ENCODE peak calls at places on chromosomes 3 and 15, in seven cellular contexts. Q is trophoblast cell, N is tibial artery, C is cardiac muscle cell, R is heart right ventricle, W is tibial nerve, Y is caudate nucleus. M is an unnamed sample.

GRCh38 chr15:63231717-63232116 is 42.3 kb downstream of the RAB8B start:
- DNase-seq in Q (peak), N (no peak), C (peak), R (no peak), W (no peak), Y (no peak), M (no peak)

GRCh38 chr15:99568548-99569352 is 3.0 kb downstream of the MEF2A start:
- DNase-seq in Q (peak), N (no peak), C (no peak), R (no peak), W (no peak), Y (no peak), M (no peak)

GRCh38 chr3:35733276-35733675 is 94.0 kb downstream of the ARPP21 start:
- DNase-seq in Q (no peak), N (no peak), C (no peak), R (no peak), W (no peak), Y (no peak), M (no peak)

GRCh38 chr3:68876112-68876713 is 56.1 kb downstream of the TAFA4 start:
- DNase-seq in Q (peak), N (no peak), C (peak), R (no peak), W (no peak), Y (no peak), M (no peak)

GRCh38 chr15:58628206-58629057 is 121.1 kb downstream of the ADAM10 start:
- DNase-seq in Q (no peak), N (no peak), C (peak), R (no peak), W (no peak), Y (no peak), M (no peak)

GRCh38 chr3:123467051-123467450 is 18.2 kb upstream of the ADCY5 start:
- DNase-seq in Q (no peak), N (no peak), C (no peak), R (no peak), W (no peak), Y (no peak), M (no peak)

GRCh38 chr3:111910806-111911205 is 51.7 kb downstream of the PHLDB2 start:
- DNase-seq in Q (peak), N (no peak), C (peak), R (no peak), W (no peak), Y (no peak), M (no peak)

GRCh38 chr15:45371546-45371945 is 6.8 kb downstream of the GATM start:
- DNase-seq in Q (no peak), N (no peak), C (no peak), R (no peak), W (no peak), Y (no peak), M (no peak)

GRCh38 chr15:52066842-52067544 is 45.6 kb downstream of the BCL2L10 start:
- DNase-seq in Q (no peak), N (no peak), C (no peak), R (no peak), W (no peak), Y (no peak), M (no peak)

GRCh38 chr3:113185436-113185835 is 25.9 kb upstream of the BOC start:
- DNase-seq in Q (no peak), N (no peak), C (no peak), R (no peak), W (no peak), Y (no peak), M (no peak)

GRCh38 chr3:1092061-1092460 is 763 bp upstream of the CNTN6 start:
- DNase-seq in Q (no peak), N (no peak), C (no peak), R (no peak), W (no peak), Y (no peak), M (no peak)

GRCh38 chr3:104642827-104643226 is 723.9 kb upstream of the ALCAM start:
- DNase-seq in Q (no peak), N (no peak), C (no peak), R (no peak), W (no peak), Y (no peak), M (no peak)

GRCh38 chr15:61467823-61468222 is 238.7 kb upstream of the RORA start:
- DNase-seq in Q (no peak), N (no peak), C (no peak), R (no peak), W (no peak), Y (no peak), M (no peak)

GRCh38 chr15:77599899-77600298 is 32.8 kb downstream of the LINGO1 start:
- DNase-seq in Q (no peak), N (no peak), C (peak), R (peak), W (no peak), Y (no peak), M (no peak)

GRCh38 chr3:187740446-187741399 is 4.5 kb downstream of the BCL6 start:
- DNase-seq in Q (peak), N (peak), C (peak), R (peak), W (peak), Y (peak), M (peak)

DNA sequence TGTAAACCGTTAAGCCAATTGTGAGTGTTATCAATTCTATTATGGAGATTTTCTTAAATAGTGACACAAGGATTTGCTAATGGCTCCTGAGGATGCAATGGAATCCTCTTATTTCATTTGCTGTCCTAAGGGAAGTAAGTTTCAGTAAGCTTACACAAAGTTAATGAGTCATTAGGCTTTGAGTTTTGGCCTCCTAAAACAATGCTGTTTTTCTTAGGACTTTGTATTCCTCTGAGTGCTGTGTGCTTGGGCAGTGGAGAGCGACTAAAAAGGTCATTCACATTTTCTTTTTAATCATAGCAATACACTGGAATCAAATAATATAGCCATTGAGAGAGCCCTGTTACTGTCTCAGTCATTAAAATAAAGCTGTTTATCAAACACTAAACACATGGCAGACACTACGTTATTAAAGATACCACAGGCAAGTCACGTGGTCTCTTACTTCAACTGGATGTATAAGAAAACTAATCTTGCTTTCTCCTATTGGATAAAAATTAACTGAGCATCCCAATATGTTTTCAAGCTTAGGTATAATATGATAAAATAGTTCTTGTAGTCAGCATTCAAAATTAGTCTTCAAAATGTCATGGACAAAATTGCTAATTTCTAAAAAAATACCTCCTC is 290.8 kb downstream of the NLGN1 start:
- DNase-seq in Q (no peak), N (no peak), C (no peak), R (no peak), W (no peak), Y (no peak), M (no peak)
- H3K27ac ChIP-seq in Q (no peak), N (no peak), C (no peak), R (no peak), W (no peak), Y (no peak), M (no peak)

GRCh38 chr15:75820206-75820605 is 23.0 kb upstream of the UBE2Q2 start:
- DNase-seq in Q (no peak), N (no peak), C (no peak), R (no peak), W (no peak), Y (no peak), M (no peak)

GRCh38 chr15:75821946-75822345 is 21.3 kb upstream of the UBE2Q2 start:
- DNase-seq in Q (no peak), N (no peak), C (no peak), R (no peak), W (no peak), Y (no peak), M (no peak)

GRCh38 chr15:75827691-75828090 is 15.6 kb upstream of the UBE2Q2 start:
- DNase-seq in Q (peak), N (no peak), C (no peak), R (no peak), W (no peak), Y (no peak), M (no peak)

GRCh38 chr15:75822685-75823278 is 20.5 kb upstream of the UBE2Q2 start:
- DNase-seq in Q (no peak), N (no peak), C (no peak), R (no peak), W (no peak), Y (no peak), M (no peak)

GRCh38 chr15:75823860-75824613 is 19.2 kb upstream of the UBE2Q2 start:
- DNase-seq in Q (peak), N (no peak), C (peak), R (no peak), W (no peak), Y (no peak), M (no peak)
- H3K27ac ChIP-seq in Q (peak), N (no peak), C (no peak), R (no peak), W (no peak), Y (no peak), M (no peak)

DNA sequence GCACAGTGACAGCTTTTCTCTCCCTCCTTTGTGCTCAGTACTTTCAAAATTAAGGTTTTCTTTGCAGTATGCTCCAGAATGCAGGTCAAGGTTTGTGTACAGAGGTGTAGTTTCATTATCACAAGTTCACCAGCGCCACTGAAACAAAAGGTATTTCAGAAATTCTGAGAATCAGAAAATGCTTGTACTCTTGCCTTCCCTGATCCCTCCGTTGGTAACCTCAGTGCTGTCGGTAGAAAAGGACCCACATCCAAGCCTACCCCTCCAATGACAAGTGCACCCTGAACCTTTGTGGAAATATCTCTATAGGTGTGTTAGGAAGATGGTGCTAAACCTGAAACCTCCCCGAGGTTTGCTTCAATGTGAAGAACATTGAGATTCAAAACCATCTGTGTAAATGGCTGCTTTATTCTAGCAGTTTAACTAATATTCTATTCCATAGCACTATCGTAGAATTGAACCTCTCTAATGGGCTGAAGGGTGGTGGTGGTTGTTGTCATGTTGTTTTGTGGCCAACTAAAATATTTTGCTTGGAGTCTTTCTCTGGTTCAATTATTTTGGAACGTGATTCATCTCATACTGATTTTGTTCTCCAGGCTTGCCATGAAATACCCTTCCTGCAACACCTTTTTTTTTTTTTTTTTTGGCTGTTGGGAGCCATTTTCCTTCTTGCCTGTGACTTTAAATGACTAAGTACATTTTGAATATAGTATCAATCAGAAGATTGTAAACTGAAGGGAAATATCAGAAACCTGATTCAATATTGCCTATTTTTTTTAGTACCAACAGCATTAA is 20.7 kb downstream of the ZBTB38 start:
- DNase-seq in Q (peak), N (no peak), C (peak), R (no peak), W (no peak), Y (no peak), M (no peak)
- H3K27ac ChIP-seq in Q (no peak), N (peak), C (no peak), R (no peak), W (no peak), Y (peak), M (no peak)

DNA sequence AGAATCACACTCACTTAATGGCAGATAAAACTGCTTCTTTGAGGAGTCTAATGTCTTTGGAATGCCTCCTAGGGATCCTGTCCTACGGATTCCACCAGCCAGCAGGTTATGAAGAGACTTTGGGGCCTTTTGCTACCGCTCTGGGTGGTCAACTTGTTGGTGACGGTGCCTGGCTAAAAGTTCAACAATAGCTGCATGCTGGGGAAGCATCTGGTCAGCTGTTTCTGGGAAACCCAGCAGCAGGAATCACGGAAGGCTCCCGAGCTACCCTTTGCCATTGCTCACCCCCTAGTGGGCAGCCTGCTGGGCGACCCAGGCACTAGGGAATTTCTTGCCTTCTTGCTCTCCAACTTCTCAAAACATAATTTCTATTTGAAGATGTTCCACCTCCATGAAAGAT is 263.3 kb downstream of the NEK10 start:
- DNase-seq in Q (no peak), N (no peak), C (no peak), R (no peak), W (no peak), Y (no peak), M (no peak)
- H3K27ac ChIP-seq in Q (no peak), N (no peak), C (no peak), R (no peak), W (no peak), Y (no peak), M (no peak)

M was measured in gastrocnemius medialis.